ENCODE peak calls at places on chromosomes 5 and 9, in nine cellular contexts. B is iris pigment epithelial cell; X is psoas muscle; O is ovary; K is anterior cingulate cortex; N is GDM1; C is T1000; A is cardiac muscle cell; Z is naive thymus-derived CD8-positive, alpha-beta T cell. U is an unnamed sample.
A peak's percentile ranks its signal among the peaks of the same experiment; 100 is the strongest.

GRCh38 chr5:156201793-156202388 is 125.1 kb upstream of the SGCD start:
- DNase-seq in O (no peak), N (no peak), K (no peak), A (no peak), Z (no peak), C (peak; percentile 8), B (peak; percentile 8), X (no peak), U (no peak)

GRCh38 chr9:34612788-34613390 is 992 bp upstream of the RPP25L start:
- DNase-seq in O (peak; percentile 78), B (peak; percentile 67), N (peak; percentile 63), Z (peak; percentile 67), A (peak; percentile 90), K (peak; percentile 58), C (peak; percentile 40), X (peak; percentile 75), U (no peak)

GRCh38 chr5:142941217-142941616 is 171.0 kb downstream of the ARHGAP26 start:
- DNase-seq in K (no peak), B (no peak), A (no peak), C (no peak), N (no peak), X (no peak), Z (no peak), O (no peak), U (no peak)

GRCh38 chr5:32745317-32745716 is 34.2 kb downstream of the NPR3 start:
- DNase-seq in X (no peak), C (no peak), Z (no peak), B (no peak), N (no peak), O (no peak), K (no peak), A (no peak), U (no peak)

GRCh38 chr5:169650701-169651331 is 13.7 kb downstream of the DOCK2 start:
- DNase-seq in C (no peak), A (no peak), N (no peak), K (no peak), O (no peak), X (no peak), B (peak; percentile 92), Z (no peak), U (no peak)

GRCh38 chr5:176747670-176748072 is 62.7 kb upstream of the UNC5A start:
- DNase-seq in A (no peak), Z (no peak), O (no peak), N (no peak), B (no peak), K (no peak), C (no peak), X (no peak), U (no peak)

GRCh38 chr9:7536310-7536939 is 263.2 kb downstream of the DMAC1 start:
- DNase-seq in N (peak; percentile 29), X (peak; percentile 15), A (peak; percentile 76), C (no peak), B (peak; percentile 15), K (no peak), O (peak; percentile 12), Z (no peak), U (peak; percentile 14)

GRCh38 chr5:175035882-175036533 is 311.6 kb downstream of the MSX2 start:
- DNase-seq in Z (no peak), K (no peak), B (no peak), O (no peak), A (no peak), X (no peak), C (no peak), N (no peak), U (no peak)

GRCh38 chr5:55620009-55620770 is 85.4 kb upstream of the PLPP1 start:
- DNase-seq in N (no peak), O (no peak), B (no peak), X (no peak), Z (no peak), K (no peak), C (no peak), A (no peak), U (no peak)

GRCh38 chr9:98916660-98917059 is 27.0 kb upstream of the COL15A1 start:
- DNase-seq in O (peak; percentile 85), Z (no peak), K (no peak), A (peak; percentile 49), N (no peak), X (peak; percentile 57), C (no peak), B (peak; percentile 32), U (peak; percentile 39)

GRCh38 chr9:137441289-137441934 is at the start of gene ENTPD8:
- DNase-seq in Z (no peak), A (peak; percentile 66), K (no peak), O (no peak), C (no peak), B (no peak), N (no peak), X (peak; percentile 30), U (no peak)

GRCh38 chr9:8649157-8649556 is 849.6 kb upstream of the DMAC1 start:
- DNase-seq in N (peak; percentile 49), C (no peak), A (no peak), B (no peak), X (no peak), O (no peak), K (no peak), Z (no peak), U (no peak)

GRCh38 chr9:114276908-114277821 is 45.7 kb upstream of the ORM1 start:
- DNase-seq in Z (no peak), X (peak; percentile 47), N (no peak), C (peak; percentile 71), A (no peak), O (peak; percentile 49), B (peak; percentile 98), K (no peak), U (no peak)

GRCh38 chr9:2936221-2936620 is 92.3 kb upstream of the PUM3 start:
- DNase-seq in O (no peak), C (no peak), A (no peak), N (no peak), K (no peak), B (no peak), Z (no peak), X (no peak), U (no peak)

GRCh38 chr5:103111458-103111857 is 8.5 kb downstream of the GIN1 start:
- DNase-seq in K (no peak), X (no peak), Z (peak; percentile 12), O (no peak), B (no peak), A (no peak), N (peak; percentile 88), C (no peak), U (no peak)

GRCh38 chr5:57435701-57436134 is 46.9 kb downstream of the ACTBL2 start:
- DNase-seq in X (no peak), B (peak; percentile 98), A (no peak), C (peak; percentile 7), K (no peak), N (no peak), O (no peak), Z (no peak), U (no peak)

U was measured in gastrocnemius medialis.